ENCODE peak calls at places on chromosomes 3 and 15, in six cellular contexts. One of them, this sample, is unnamed. For H3K36me3, the result is how much of the 10 kb centered on the place peaks cover.

GRCh38 chr3:166123088-166123487 is 285.9 kb upstream of the BCHE start:
- DNase-seq in pancreas: no peak
- DNase-seq in tibial nerve: no peak
- DNase-seq in IMR-90: no peak
- DNase-seq in cardiac muscle cell: no peak
- DNase-seq in Peyer's patch: no peak
- DNase-seq in this sample: no peak

GRCh38 chr15:52256930-52257733 is 38.5 kb downstream of the MYO5C start:
- DNase-seq in cardiac muscle cell: no peak
- DNase-seq in Peyer's patch: no peak
- DNase-seq in tibial nerve: no peak
- DNase-seq in IMR-90: no peak
- DNase-seq in pancreas: no peak
- DNase-seq in this sample: no peak

GRCh38 chr3:58308728-58309127 is 2.4 kb downstream of the HTD2 start:
- DNase-seq in tibial nerve: peak
- DNase-seq in Peyer's patch: no peak
- DNase-seq in IMR-90: peak
- DNase-seq in pancreas: no peak
- DNase-seq in cardiac muscle cell: no peak
- DNase-seq in this sample: no peak

GRCh38 chr3:39810647-39811161 is 1.3 kb downstream of the MYRIP start:
- DNase-seq in cardiac muscle cell: no peak
- DNase-seq in IMR-90: no peak
- DNase-seq in pancreas: peak
- DNase-seq in tibial nerve: no peak
- DNase-seq in Peyer's patch: no peak
- DNase-seq in this sample: no peak

GRCh38 chr3:123150449-123150954 is 51.2 kb upstream of the SEC22A start:
- DNase-seq in pancreas: no peak
- DNase-seq in tibial nerve: no peak
- DNase-seq in cardiac muscle cell: no peak
- DNase-seq in IMR-90: no peak
- DNase-seq in Peyer's patch: no peak
- DNase-seq in this sample: no peak

GRCh38 chr3:55984631-55985030 is 483.6 kb downstream of the ERC2 start:
- DNase-seq in cardiac muscle cell: no peak
- DNase-seq in Peyer's patch: no peak
- DNase-seq in IMR-90: no peak
- DNase-seq in pancreas: no peak
- DNase-seq in tibial nerve: no peak
- DNase-seq in this sample: no peak

GRCh38 chr15:100099976-100100375 is 241.8 kb downstream of the ADAMTS17 start:
- DNase-seq in pancreas: no peak
- DNase-seq in tibial nerve: no peak
- DNase-seq in cardiac muscle cell: no peak
- DNase-seq in Peyer's patch: no peak
- DNase-seq in IMR-90: no peak
- DNase-seq in this sample: no peak

GRCh38 chr3:69787436-69788168 is 48.3 kb downstream of the MITF start:
- DNase-seq in IMR-90: peak
- DNase-seq in Peyer's patch: no peak
- DNase-seq in pancreas: no peak
- DNase-seq in tibial nerve: no peak
- DNase-seq in cardiac muscle cell: no peak
- DNase-seq in this sample: peak

GRCh38 chr3:127597020-127597771 is 1.0 kb upstream of the MCM2 start:
- DNase-seq in pancreas: no peak
- DNase-seq in cardiac muscle cell: no peak
- DNase-seq in Peyer's patch: no peak
- DNase-seq in IMR-90: no peak
- DNase-seq in tibial nerve: no peak
- DNase-seq in this sample: no peak

GRCh38 chr15:48040166-48040817 is 80.5 kb upstream of the SLC24A5 start:
- DNase-seq in tibial nerve: no peak
- DNase-seq in pancreas: no peak
- DNase-seq in IMR-90: peak
- DNase-seq in Peyer's patch: no peak
- DNase-seq in cardiac muscle cell: no peak
- DNase-seq in this sample: peak

GRCh38 chr3:126105691-126106187 is 21.8 kb upstream of the SLC41A3 start:
- DNase-seq in Peyer's patch: peak
- DNase-seq in cardiac muscle cell: no peak
- DNase-seq in tibial nerve: no peak
- DNase-seq in pancreas: peak
- DNase-seq in IMR-90: no peak
- DNase-seq in this sample: no peak

GRCh38 chr3:148330486-148330885 is 367.2 kb upstream of the AGTR1 start:
- DNase-seq in cardiac muscle cell: peak
- DNase-seq in Peyer's patch: no peak
- DNase-seq in IMR-90: no peak
- DNase-seq in pancreas: no peak
- DNase-seq in tibial nerve: no peak
- DNase-seq in this sample: no peak

GRCh38 chr3:148319161-148319915 is 378.4 kb upstream of the AGTR1 start:
- DNase-seq in cardiac muscle cell: no peak
- DNase-seq in IMR-90: peak
- DNase-seq in pancreas: no peak
- DNase-seq in tibial nerve: no peak
- DNase-seq in Peyer's patch: no peak
- DNase-seq in this sample: peak

GRCh38 chr3:52872245-52872644 is 25.1 kb downstream of the STIMATE start:
- DNase-seq in Peyer's patch: no peak
- DNase-seq in cardiac muscle cell: no peak
- DNase-seq in IMR-90: peak
- DNase-seq in pancreas: no peak
- DNase-seq in tibial nerve: no peak
- DNase-seq in this sample: no peak

DNA sequence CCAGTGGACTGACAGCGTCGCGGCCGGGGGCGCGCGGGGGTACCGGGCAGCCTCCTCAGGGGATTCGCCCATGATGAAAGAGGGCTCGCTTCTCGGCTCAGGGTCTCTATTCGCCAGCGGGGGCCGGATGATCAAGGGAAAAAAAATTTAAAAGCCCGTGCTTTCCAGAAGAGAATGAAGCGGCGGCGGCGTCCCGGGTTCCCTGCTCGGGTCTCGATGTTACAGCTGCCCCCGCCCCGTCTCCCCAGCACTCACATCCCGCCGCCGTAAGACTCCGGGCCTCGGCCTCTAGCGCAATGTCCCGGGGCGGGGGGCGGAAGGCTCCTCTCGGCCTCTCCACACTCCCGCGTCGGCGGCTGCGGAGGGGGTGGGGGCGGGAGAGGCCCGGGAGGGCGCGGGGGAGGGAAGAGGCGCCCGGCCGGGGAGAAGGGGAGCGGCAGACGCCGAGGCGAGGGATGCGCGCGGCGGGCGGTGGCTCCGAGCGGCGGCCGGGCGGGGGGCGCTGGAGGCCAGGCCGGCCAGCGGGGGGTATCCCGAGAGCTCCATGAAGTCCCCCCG is 4.4 kb downstream of the PTH1R start:
- DNase-seq in Peyer's patch: no peak
- DNase-seq in IMR-90: no peak
- DNase-seq in pancreas: no peak
- DNase-seq in tibial nerve: no peak
- DNase-seq in cardiac muscle cell: peak
- DNase-seq in this sample: no peak
- H3K4me3 ChIP-seq in Peyer's patch: peak
- H3K4me3 ChIP-seq in IMR-90: peak
- H3K4me3 ChIP-seq in pancreas: peak
- H3K4me3 ChIP-seq in tibial nerve: peak
- H3K4me3 ChIP-seq in cardiac muscle cell: peak
- H3K4me3 ChIP-seq in this sample: no peak

DNA sequence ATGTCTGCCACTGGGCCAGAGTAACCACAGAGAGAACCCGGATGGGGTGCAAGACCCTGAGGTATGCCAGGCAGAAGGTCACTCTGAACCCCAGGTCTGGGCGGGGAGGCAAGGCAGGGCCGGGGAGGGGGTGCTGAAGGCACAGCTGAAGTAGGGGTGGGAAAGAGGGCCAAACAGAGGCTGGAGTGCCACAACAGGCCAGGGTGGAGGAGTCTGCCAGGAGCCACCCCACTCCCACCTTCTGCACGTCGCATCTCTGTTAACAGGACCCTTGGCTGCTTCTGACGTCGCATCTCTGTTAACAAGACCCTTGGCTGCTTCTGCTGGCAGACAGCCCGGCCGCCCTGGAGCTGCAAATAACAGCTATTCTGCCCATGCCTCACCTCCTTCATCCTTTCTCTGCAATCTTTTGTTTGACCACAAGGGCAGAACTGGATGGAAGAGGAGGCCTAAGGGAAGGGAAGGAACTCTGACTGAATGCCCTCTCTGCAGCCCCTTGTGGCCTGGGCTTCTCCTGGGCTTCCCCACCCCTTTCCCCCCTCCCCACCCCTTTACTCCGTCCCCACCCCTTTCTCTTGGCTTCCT is 20.6 kb upstream of the FBLN2 start:
- DNase-seq in Peyer's patch: no peak
- DNase-seq in pancreas: no peak
- DNase-seq in tibial nerve: no peak
- DNase-seq in cardiac muscle cell: peak
- DNase-seq in IMR-90: no peak
- DNase-seq in this sample: no peak
- TF ChIP-seq CTCF in Peyer's patch: no peak
- TF ChIP-seq CTCF in pancreas: no peak
- TF ChIP-seq CTCF in tibial nerve: no peak
- TF ChIP-seq CTCF in cardiac muscle cell: peak
- TF ChIP-seq CTCF in IMR-90: peak
- TF ChIP-seq CTCF in this sample: peak

GRCh38 chr3:16500911-16501310 is 12.6 kb downstream of the RFTN1 start:
- DNase-seq in IMR-90: no peak
- DNase-seq in Peyer's patch: no peak
- DNase-seq in cardiac muscle cell: no peak
- DNase-seq in tibial nerve: no peak
- DNase-seq in pancreas: no peak
- DNase-seq in this sample: no peak
- H3K36me3 ChIP-seq in IMR-90: under half
- H3K36me3 ChIP-seq in Peyer's patch: under half
- H3K36me3 ChIP-seq in cardiac muscle cell: under half
- H3K36me3 ChIP-seq in tibial nerve: under half
- H3K36me3 ChIP-seq in pancreas: under half
- H3K36me3 ChIP-seq in this sample: under half

GRCh38 chr3:160665231-160665630 is 11.7 kb upstream of the ARL14 start:
- DNase-seq in IMR-90: no peak
- DNase-seq in pancreas: no peak
- DNase-seq in tibial nerve: no peak
- DNase-seq in cardiac muscle cell: no peak
- DNase-seq in Peyer's patch: no peak
- DNase-seq in this sample: no peak

GRCh38 chr3:160668454-160668853 is 8.5 kb upstream of the ARL14 start:
- DNase-seq in cardiac muscle cell: no peak
- DNase-seq in Peyer's patch: no peak
- DNase-seq in IMR-90: no peak
- DNase-seq in tibial nerve: no peak
- DNase-seq in pancreas: no peak
- DNase-seq in this sample: no peak

GRCh38 chr3:160661660-160662059 is 15.3 kb upstream of the ARL14 start:
- DNase-seq in Peyer's patch: no peak
- DNase-seq in pancreas: no peak
- DNase-seq in tibial nerve: no peak
- DNase-seq in cardiac muscle cell: peak
- DNase-seq in IMR-90: peak
- DNase-seq in this sample: no peak

GRCh38 chr3:160667452-160667851 is 9.5 kb upstream of the ARL14 start:
- DNase-seq in tibial nerve: no peak
- DNase-seq in IMR-90: peak
- DNase-seq in cardiac muscle cell: no peak
- DNase-seq in pancreas: no peak
- DNase-seq in Peyer's patch: no peak
- DNase-seq in this sample: peak

GRCh38 chr3:160665784-160666526 is 11.0 kb upstream of the ARL14 start:
- DNase-seq in Peyer's patch: peak
- DNase-seq in IMR-90: peak
- DNase-seq in tibial nerve: no peak
- DNase-seq in cardiac muscle cell: no peak
- DNase-seq in pancreas: no peak
- DNase-seq in this sample: peak
- H3K4me3 ChIP-seq in Peyer's patch: no peak
- H3K4me3 ChIP-seq in IMR-90: no peak
- H3K4me3 ChIP-seq in tibial nerve: no peak
- H3K4me3 ChIP-seq in cardiac muscle cell: no peak
- H3K4me3 ChIP-seq in pancreas: no peak
- H3K4me3 ChIP-seq in this sample: no peak

DNA sequence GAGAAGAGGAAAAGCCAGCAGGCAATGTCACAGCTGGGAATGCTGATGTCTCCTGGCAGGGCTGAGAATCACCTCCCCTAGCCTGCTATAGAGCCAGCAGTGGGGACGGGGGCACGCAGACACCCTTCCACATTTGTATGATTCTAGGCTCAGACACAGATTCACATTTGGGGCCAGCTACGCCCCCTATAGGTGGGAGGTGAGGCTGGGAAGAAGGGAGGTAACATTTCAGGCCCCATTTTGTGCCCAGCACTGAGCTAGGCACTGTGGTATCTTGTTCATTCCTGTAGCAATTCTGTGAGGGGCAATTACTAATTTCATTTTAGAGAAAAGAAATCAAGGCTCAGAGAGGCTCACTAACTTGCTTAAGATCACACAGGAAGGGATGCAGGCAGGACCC is 15.9 kb upstream of the ACAD9 start:
- DNase-seq in IMR-90: no peak
- DNase-seq in tibial nerve: no peak
- DNase-seq in pancreas: no peak
- DNase-seq in cardiac muscle cell: no peak
- DNase-seq in Peyer's patch: no peak
- DNase-seq in this sample: no peak
- TF ChIP-seq CTCF in IMR-90: peak
- TF ChIP-seq CTCF in tibial nerve: no peak
- TF ChIP-seq CTCF in pancreas: no peak
- TF ChIP-seq CTCF in cardiac muscle cell: peak
- TF ChIP-seq CTCF in Peyer's patch: no peak
- TF ChIP-seq CTCF in this sample: peak

DNA sequence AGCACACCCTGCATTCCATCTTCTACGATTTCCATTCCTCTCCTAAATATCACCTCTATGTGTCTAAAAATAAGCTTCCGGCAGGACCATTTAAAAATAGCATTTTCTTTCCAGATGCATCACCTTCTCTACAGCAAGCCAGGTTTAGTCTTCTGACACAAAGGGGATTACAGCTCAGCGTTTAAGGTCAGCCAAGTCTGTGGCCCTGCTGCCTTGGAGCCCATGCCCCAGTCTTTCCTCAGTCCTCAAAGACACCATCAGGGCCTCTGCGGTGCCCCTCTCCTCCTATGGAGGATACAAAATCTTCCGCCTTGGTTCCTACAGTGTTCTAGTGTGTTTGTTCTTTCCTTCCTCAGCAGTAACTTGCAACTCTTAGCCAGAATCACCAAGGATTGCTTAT is 3.8 kb downstream of the SELENOS start:
- DNase-seq in IMR-90: no peak
- DNase-seq in pancreas: no peak
- DNase-seq in cardiac muscle cell: no peak
- DNase-seq in tibial nerve: no peak
- DNase-seq in Peyer's patch: no peak
- DNase-seq in this sample: no peak
- H3K36me3 ChIP-seq in IMR-90: half or more
- H3K36me3 ChIP-seq in pancreas: half or more
- H3K36me3 ChIP-seq in cardiac muscle cell: under half
- H3K36me3 ChIP-seq in tibial nerve: under half
- H3K36me3 ChIP-seq in Peyer's patch: under half
- H3K36me3 ChIP-seq in this sample: under half